ENCODE peak calls at places on chromosomes 6 and 20, in five cellular contexts. One of them, this sample, is unnamed.

GRCh38 chr6:125104425-125104824 is 49.1 kb upstream of the TPD52L1 start:
- DNase-seq in GM12878: no peak
- DNase-seq in A549: no peak
- DNase-seq in K562: no peak
- DNase-seq in HepG2: no peak
- DNase-seq in this sample: peak

GRCh38 chr6:159804504-159804903 is 4.4 kb downstream of the PNLDC1 start:
- DNase-seq in GM12878: no peak
- DNase-seq in A549: no peak
- DNase-seq in K562: no peak
- DNase-seq in HepG2: no peak
- DNase-seq in this sample: no peak

GRCh38 chr20:62969939-62970306 is 17.4 kb downstream of the SLC17A9 start:
- DNase-seq in GM12878: no peak
- DNase-seq in A549: no peak
- DNase-seq in K562: no peak
- DNase-seq in HepG2: peak
- DNase-seq in this sample: no peak

GRCh38 chr6:90656325-90656724 is 69.5 kb upstream of the MAP3K7 start:
- DNase-seq in GM12878: no peak
- DNase-seq in A549: no peak
- DNase-seq in K562: no peak
- DNase-seq in HepG2: no peak
- DNase-seq in this sample: no peak

GRCh38 chr6:159981591-159982245 is 12.8 kb downstream of the IGF2R start:
- DNase-seq in GM12878: peak
- DNase-seq in A549: no peak
- DNase-seq in K562: no peak
- DNase-seq in HepG2: no peak
- DNase-seq in this sample: no peak

GRCh38 chr6:2502096-2502997 is 248.4 kb downstream of the MYLK4 start:
- DNase-seq in GM12878: no peak
- DNase-seq in A549: no peak
- DNase-seq in K562: no peak
- DNase-seq in HepG2: peak
- DNase-seq in this sample: peak

GRCh38 chr6:5338177-5338960 is 77.1 kb downstream of the FARS2 start:
- DNase-seq in GM12878: peak
- DNase-seq in A549: no peak
- DNase-seq in K562: no peak
- DNase-seq in HepG2: no peak
- DNase-seq in this sample: no peak

GRCh38 chr6:31799781-31800180 is 4.2 kb upstream of the VARS1 start:
- DNase-seq in GM12878: no peak
- DNase-seq in A549: no peak
- DNase-seq in K562: no peak
- DNase-seq in HepG2: no peak
- DNase-seq in this sample: no peak

GRCh38 chr6:66772785-66773184 is 1065.8 kb upstream of the EYS start:
- DNase-seq in GM12878: no peak
- DNase-seq in A549: no peak
- DNase-seq in K562: no peak
- DNase-seq in HepG2: no peak
- DNase-seq in this sample: no peak

GRCh38 chr20:49186535-49187329 is 1.4 kb downstream of the STAU1 start:
- DNase-seq in GM12878: no peak
- DNase-seq in A549: peak
- DNase-seq in K562: peak
- DNase-seq in HepG2: peak
- DNase-seq in this sample: peak

GRCh38 chr6:67698534-67698933 is 936.5 kb upstream of the ADGRB3 start:
- DNase-seq in GM12878: no peak
- DNase-seq in A549: no peak
- DNase-seq in K562: no peak
- DNase-seq in HepG2: no peak
- DNase-seq in this sample: no peak

GRCh38 chr6:155813548-155813947 is 357.9 kb upstream of the NOX3 start:
- DNase-seq in GM12878: no peak
- DNase-seq in A549: no peak
- DNase-seq in K562: no peak
- DNase-seq in HepG2: no peak
- DNase-seq in this sample: no peak

GRCh38 chr20:31410011-31410410 is 4.0 kb upstream of the DEFB121 start:
- DNase-seq in GM12878: no peak
- DNase-seq in A549: no peak
- DNase-seq in K562: no peak
- DNase-seq in HepG2: no peak
- DNase-seq in this sample: no peak

GRCh38 chr6:3535716-3536435 is 79.0 kb upstream of the SLC22A23 start:
- DNase-seq in GM12878: no peak
- DNase-seq in A549: no peak
- DNase-seq in K562: no peak
- DNase-seq in HepG2: no peak
- DNase-seq in this sample: no peak

GRCh38 chr20:6519556-6519955 is 247.9 kb upstream of the BMP2 start:
- DNase-seq in GM12878: no peak
- DNase-seq in A549: no peak
- DNase-seq in K562: no peak
- DNase-seq in HepG2: no peak
- DNase-seq in this sample: no peak

GRCh38 chr20:63438121-63438520 is 34.3 kb downstream of the KCNQ2 start:
- DNase-seq in GM12878: no peak
- DNase-seq in A549: no peak
- DNase-seq in K562: no peak
- DNase-seq in HepG2: no peak
- DNase-seq in this sample: no peak

GRCh38 chr6:158807515-158808441 is 11.4 kb downstream of the EZR start:
- DNase-seq in GM12878: no peak
- DNase-seq in A549: no peak
- DNase-seq in K562: no peak
- DNase-seq in HepG2: no peak
- DNase-seq in this sample: peak

GRCh38 chr6:84774174-84775158 is 10.1 kb upstream of the TBX18 start:
- DNase-seq in GM12878: no peak
- DNase-seq in A549: peak
- DNase-seq in K562: peak
- DNase-seq in HepG2: no peak
- DNase-seq in this sample: peak

GRCh38 chr20:62025394-62025793 is 40.3 kb downstream of the TAF4 start:
- DNase-seq in GM12878: no peak
- DNase-seq in A549: no peak
- DNase-seq in K562: no peak
- DNase-seq in HepG2: no peak
- DNase-seq in this sample: no peak

GRCh38 chr20:5264807-5265206 is 51.9 kb downstream of the PROKR2 start:
- DNase-seq in GM12878: no peak
- DNase-seq in A549: no peak
- DNase-seq in K562: no peak
- DNase-seq in HepG2: no peak
- DNase-seq in this sample: no peak

GRCh38 chr6:130115036-130115435 is 96.7 kb downstream of the L3MBTL3 start:
- DNase-seq in GM12878: peak
- DNase-seq in A549: no peak
- DNase-seq in K562: no peak
- DNase-seq in HepG2: no peak
- DNase-seq in this sample: no peak

GRCh38 chr6:131331146-131331545 is 195.9 kb downstream of the AKAP7 start:
- DNase-seq in GM12878: no peak
- DNase-seq in A549: no peak
- DNase-seq in K562: no peak
- DNase-seq in HepG2: no peak
- DNase-seq in this sample: no peak

GRCh38 chr20:56631318-56631989 is 2.3 kb downstream of the TFAP2C start:
- DNase-seq in GM12878: no peak
- DNase-seq in A549: no peak
- DNase-seq in K562: no peak
- DNase-seq in HepG2: no peak
- DNase-seq in this sample: peak

GRCh38 chr20:62117362-62117646 is 5.0 kb upstream of the LSM14B start:
- DNase-seq in GM12878: no peak
- DNase-seq in A549: no peak
- DNase-seq in K562: no peak
- DNase-seq in HepG2: no peak
- DNase-seq in this sample: no peak

GRCh38 chr6:95511404-95511803 is 65.9 kb upstream of the MANEA start:
- DNase-seq in GM12878: no peak
- DNase-seq in A549: no peak
- DNase-seq in K562: no peak
- DNase-seq in HepG2: no peak
- DNase-seq in this sample: no peak

GRCh38 chr6:127886603-127887002 is 14.3 kb downstream of the THEMIS start:
- DNase-seq in GM12878: no peak
- DNase-seq in A549: no peak
- DNase-seq in K562: no peak
- DNase-seq in HepG2: no peak
- DNase-seq in this sample: no peak
- TF ChIP-seq JUNB in GM12878: no peak
- TF ChIP-seq JUNB in A549: no peak
- TF ChIP-seq JUNB in K562: no peak
- TF ChIP-seq JUNB in HepG2: no peak
- TF ChIP-seq JUNB in this sample: no peak

GRCh38 chr20:9911519-9911918 is 72.6 kb upstream of the PAK5 start:
- DNase-seq in GM12878: no peak
- DNase-seq in A549: no peak
- DNase-seq in K562: no peak
- DNase-seq in HepG2: no peak
- DNase-seq in this sample: no peak
- H3K4me2 ChIP-seq in GM12878: no peak
- H3K4me2 ChIP-seq in A549: no peak
- H3K4me2 ChIP-seq in K562: no peak
- H3K4me2 ChIP-seq in HepG2: no peak
- H3K4me2 ChIP-seq in this sample: no peak

DNA sequence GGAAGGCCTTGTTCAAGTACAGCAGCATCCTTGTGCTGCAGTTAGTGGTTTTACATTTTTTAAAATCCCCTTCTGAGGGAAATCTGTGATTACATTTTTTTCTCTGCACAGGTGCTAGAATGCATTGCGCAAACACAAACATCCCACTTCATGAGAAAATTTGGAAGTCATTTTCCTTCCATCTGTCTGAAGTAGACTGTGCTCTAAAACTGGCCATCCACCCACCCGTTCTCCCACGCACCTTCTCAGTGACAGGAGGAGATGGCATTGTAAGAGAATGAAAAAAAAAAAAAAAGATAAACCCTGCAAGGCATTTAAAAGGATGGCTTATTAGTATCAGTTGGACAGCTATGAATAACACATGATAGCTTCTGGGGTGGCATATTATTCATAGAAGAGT is 65.0 kb downstream of the SOBP start:
- DNase-seq in GM12878: no peak
- DNase-seq in A549: no peak
- DNase-seq in K562: no peak
- DNase-seq in HepG2: no peak
- DNase-seq in this sample: no peak
- TF ChIP-seq CTCF in GM12878: no peak
- TF ChIP-seq CTCF in A549: no peak
- TF ChIP-seq CTCF in K562: no peak
- TF ChIP-seq CTCF in HepG2: no peak
- TF ChIP-seq CTCF in this sample: no peak

DNA sequence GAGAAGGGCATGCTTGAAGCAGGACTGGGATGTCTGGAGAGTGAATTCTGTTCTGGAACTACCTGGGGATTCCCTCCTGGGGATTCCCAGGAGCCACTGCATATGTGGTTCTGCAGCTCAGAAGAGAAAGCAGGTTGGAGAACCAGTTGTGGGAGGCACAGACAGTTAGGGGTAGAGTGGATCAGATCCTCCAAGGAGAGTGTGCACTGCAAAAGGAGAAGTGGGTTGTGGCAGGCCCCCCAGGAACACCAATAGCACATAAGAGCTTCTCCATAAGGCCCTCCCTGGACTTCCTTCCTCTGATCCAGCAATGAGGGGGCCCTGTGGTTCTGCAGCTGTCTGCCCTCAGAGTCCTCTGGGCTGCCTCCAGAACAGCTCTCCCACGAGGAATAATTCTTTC is 369.1 kb upstream of the CNR1 start:
- DNase-seq in GM12878: no peak
- DNase-seq in A549: no peak
- DNase-seq in K562: no peak
- DNase-seq in HepG2: no peak
- DNase-seq in this sample: no peak
- TF ChIP-seq JUNB in GM12878: no peak
- TF ChIP-seq JUNB in A549: no peak
- TF ChIP-seq JUNB in K562: no peak
- TF ChIP-seq JUNB in HepG2: no peak
- TF ChIP-seq JUNB in this sample: no peak

DNA sequence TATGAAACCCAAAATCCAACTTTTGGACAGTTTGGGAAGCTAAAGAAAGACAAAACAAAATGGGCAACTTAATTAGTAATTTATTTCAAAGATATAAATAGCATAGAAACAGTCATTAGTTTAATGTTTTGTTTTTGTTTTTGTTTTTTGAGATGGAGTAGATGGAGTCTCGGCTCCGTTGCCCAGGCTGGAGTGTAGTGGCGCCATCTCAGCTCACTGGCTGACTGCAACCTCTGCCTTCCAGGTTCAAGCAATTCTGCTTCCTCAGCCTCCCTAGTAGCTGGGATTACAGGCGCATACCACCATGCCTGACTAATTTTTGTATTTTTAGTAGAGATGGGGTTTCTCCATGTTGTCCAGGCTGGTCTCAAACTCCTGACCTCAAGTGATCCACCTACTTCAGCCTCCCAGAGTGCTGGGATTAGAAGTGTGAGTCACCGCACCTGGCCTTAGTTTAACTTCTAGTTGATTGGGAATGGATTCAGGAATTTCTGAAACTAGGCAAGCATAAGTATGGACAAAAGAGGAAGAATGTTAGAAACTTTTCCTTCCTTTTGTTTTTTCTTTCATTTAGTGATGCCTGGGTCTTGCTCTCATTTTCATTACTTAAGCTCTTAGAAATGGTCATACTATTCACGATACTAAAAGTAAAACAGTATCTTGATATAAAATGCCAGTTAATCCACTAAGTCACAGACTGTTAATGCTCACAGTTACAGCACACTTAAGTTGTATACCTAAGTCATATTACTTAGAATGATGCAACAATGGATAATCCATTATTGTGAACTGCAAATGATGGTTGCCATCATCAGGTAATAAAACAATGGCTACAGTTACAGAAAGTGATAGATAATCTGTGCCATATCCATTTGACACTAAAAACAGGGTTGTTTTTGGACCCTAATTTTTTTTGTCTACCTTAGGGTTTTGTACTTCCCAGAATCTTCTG is 8.2 kb downstream of the SENP6 start:
- DNase-seq in GM12878: no peak
- DNase-seq in A549: no peak
- DNase-seq in K562: no peak
- DNase-seq in HepG2: no peak
- DNase-seq in this sample: peak
- H3K4me2 ChIP-seq in GM12878: peak
- H3K4me2 ChIP-seq in A549: peak
- H3K4me2 ChIP-seq in K562: no peak
- H3K4me2 ChIP-seq in HepG2: no peak
- H3K4me2 ChIP-seq in this sample: peak

This sample was measured in GM23338.